ENCODE peak calls at places on chromosomes 1 and 21, in four cellular contexts. D is A549, B is GM12865, U is left ventricle myocardium inferior. M is an unnamed sample.

GRCh38 chr1:74857676-74858075 is 124.7 kb downstream of the TYW3 start:
- DNase-seq in U (no peak), D (no peak), B (no peak), M (no peak)

GRCh38 chr1:84653130-84653680 is 37.1 kb downstream of the SSX2IP start:
- DNase-seq in B (no peak), D (no peak), U (no peak), M (no peak)

GRCh38 chr21:39047046-39047445 is 136.2 kb downstream of the PSMG1 start:
- DNase-seq in D (no peak), U (no peak), B (no peak), M (no peak)

GRCh38 chr1:210944255-210944654 is 189.7 kb downstream of the KCNH1 start:
- DNase-seq in D (no peak), B (no peak), U (no peak), M (no peak)

GRCh38 chr1:40820911-40821693 is 37.5 kb downstream of the KCNQ4 start:
- DNase-seq in U (no peak), B (no peak), D (no peak), M (no peak)

GRCh38 chr1:155971910-155972809 is 6.2 kb downstream of the ARHGEF2 start:
- DNase-seq in U (no peak), B (no peak), D (no peak), M (no peak)

GRCh38 chr1:118961156-118961555 is 27.0 kb downstream of the TBX15 start:
- DNase-seq in B (no peak), D (no peak), U (no peak), M (no peak)

GRCh38 chr1:16442941-16443340 is 2.4 kb downstream of the NECAP2 start:
- DNase-seq in B (peak), D (no peak), U (no peak), M (no peak)

GRCh38 chr21:45075606-45076244 is 1.3 kb downstream of the ADARB1 start:
- DNase-seq in D (no peak), B (no peak), U (no peak), M (no peak)

DNA sequence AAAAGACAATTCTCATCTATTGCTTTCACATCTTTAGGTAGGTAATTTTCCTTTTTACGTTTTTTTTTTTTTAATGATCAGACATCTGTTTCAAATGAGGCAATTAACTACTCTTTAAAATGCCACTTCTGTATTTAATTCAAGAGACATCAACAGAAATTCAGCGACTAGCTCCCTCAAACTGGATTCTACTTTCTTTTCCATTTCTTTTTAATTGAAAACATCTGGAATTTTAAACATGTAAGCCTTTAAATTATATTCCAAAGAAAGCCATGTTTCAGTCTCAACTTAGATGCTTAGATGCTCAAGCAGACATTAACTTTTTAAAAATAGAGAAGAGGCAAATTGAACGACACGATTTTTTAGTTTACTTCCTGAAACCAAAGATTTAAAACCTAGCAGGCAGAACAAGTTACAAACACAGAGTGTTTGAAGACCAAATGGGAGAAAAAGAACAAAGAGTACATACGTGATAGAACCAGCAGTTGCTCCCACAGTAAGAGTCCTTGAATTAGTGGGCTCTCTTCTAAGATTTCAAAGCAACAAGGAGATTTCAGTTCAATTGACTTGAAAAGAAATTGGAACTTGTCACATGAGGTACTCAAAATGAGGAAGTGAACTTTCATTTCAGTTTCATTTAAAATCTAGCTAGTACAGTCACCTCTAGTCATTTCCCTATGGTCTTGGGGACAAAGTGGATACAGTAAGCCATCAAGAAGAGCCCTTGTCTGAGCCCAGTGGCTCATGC is at the start of gene CTSS:
- DNase-seq in U (no peak), D (no peak), B (peak), M (no peak)
- H3K4me3 ChIP-seq in U (peak), D (peak), B (peak), M (no peak)

DNA sequence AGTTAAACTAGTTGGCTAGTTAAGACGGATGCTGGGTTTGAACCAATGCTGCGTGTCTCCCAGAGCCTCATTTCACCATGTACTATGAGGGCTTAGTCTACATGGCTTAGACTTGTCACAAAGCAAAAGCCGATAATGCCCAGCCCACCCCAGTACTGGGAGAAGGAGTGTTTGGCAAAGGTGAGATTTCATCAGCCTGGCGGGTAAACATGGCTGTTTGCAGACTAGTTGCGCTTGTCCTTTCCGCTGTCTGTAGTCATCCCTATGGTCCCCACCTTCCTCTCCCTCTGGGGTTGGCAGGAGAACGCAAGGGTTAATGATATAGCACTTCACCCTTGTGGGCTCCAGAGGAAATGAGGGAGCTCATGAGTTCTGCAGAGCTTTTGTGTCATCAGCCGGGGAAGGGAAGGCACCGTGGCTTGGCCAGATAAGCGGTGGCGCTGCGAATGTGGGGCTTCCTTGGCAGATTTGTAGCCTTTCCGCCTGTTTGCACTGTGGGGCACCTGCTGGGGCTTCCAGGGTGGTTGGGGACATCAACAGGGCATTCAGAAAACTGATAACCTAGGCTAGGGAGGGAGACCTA is 29.2 kb downstream of the SOX13 start:
- DNase-seq in U (no peak), B (no peak), D (no peak), M (no peak)
- H3K4me3 ChIP-seq in U (no peak), B (no peak), D (no peak), M (no peak)

GRCh38 chr1:21508580-21509350 is 458 bp upstream of the ALPL start:
- DNase-seq in D (peak), U (peak), B (peak), M (peak)
- H3K4me3 ChIP-seq in D (peak), U (peak), B (no peak), M (peak)

GRCh38 chr1:228007801-228008341 is 1.1 kb downstream of the WNT3A start:
- DNase-seq in D (no peak), U (no peak), B (no peak), M (no peak)

GRCh38 chr1:228006034-228006792 is 585 bp upstream of the WNT3A start:
- DNase-seq in B (no peak), U (no peak), D (no peak), M (no peak)

GRCh38 chr1:228008391-228009115 is 1.8 kb downstream of the WNT3A start:
- DNase-seq in B (no peak), U (no peak), D (no peak), M (no peak)

GRCh38 chr1:228006793-228007053 is at the start of gene WNT3A:
- DNase-seq in D (no peak), B (no peak), U (no peak), M (no peak)

GRCh38 chr1:228007054-228007800 is 429 bp downstream of the WNT3A start:
- DNase-seq in U (no peak), D (no peak), B (no peak), M (no peak)
- H3K4me3 ChIP-seq in U (peak), D (peak), B (no peak), M (peak)

M was measured in Caco-2.